ENCODE peak calls at places on chromosomes 11 and 22, in seven cellular contexts. Z is fibroblast of mammary gland, P is lower leg skin, N is BJ, M is neural crest cell, H is fibroblast of pulmonary artery, L is lung. R is an unnamed sample.

GRCh38 chr11:132028380-132029240 is 658.2 kb downstream of the NTM start:
- DNase-seq in Z (peak), P (no peak), N (no peak), M (peak), H (peak), L (no peak), R (no peak)

GRCh38 chr11:75547617-75548054 is 14.4 kb upstream of the SERPINH1 start:
- DNase-seq in Z (peak), P (peak), N (no peak), M (peak), H (peak), L (peak), R (no peak)

GRCh38 chr22:35542972-35543516 is 2.4 kb downstream of the RASD2 start:
- DNase-seq in Z (no peak), P (no peak), N (no peak), M (no peak), H (no peak), L (no peak), R (no peak)

GRCh38 chr11:37390566-37390965 is 792.5 kb upstream of the RAG2 start:
- DNase-seq in Z (no peak), P (no peak), N (no peak), M (no peak), H (no peak), L (no peak), R (no peak)

GRCh38 chr11:106278391-106278790 is 200.9 kb downstream of the AASDHPPT start:
- DNase-seq in Z (peak), P (no peak), N (no peak), M (no peak), H (peak), L (no peak), R (no peak)

GRCh38 chr11:73259406-73260126 is 12.6 kb upstream of the P2RY6 start:
- DNase-seq in Z (no peak), P (peak), N (no peak), M (no peak), H (no peak), L (no peak), R (no peak)

GRCh38 chr11:22337571-22338464 is at the start of gene SLC17A6:
- DNase-seq in Z (peak), P (no peak), N (no peak), M (peak), H (peak), L (no peak), R (no peak)

GRCh38 chr11:99418927-99419707 is 398.4 kb downstream of the CNTN5 start:
- DNase-seq in Z (no peak), P (no peak), N (no peak), M (no peak), H (no peak), L (no peak), R (no peak)

GRCh38 chr22:19722915-19723164 is 499 bp upstream of the GP1BB start:
- DNase-seq in Z (no peak), P (no peak), N (no peak), M (no peak), H (no peak), L (no peak), R (no peak)

GRCh38 chr11:69559181-69559580 is 77.7 kb downstream of the LINC01488 start:
- DNase-seq in Z (no peak), P (peak), N (no peak), M (no peak), H (no peak), L (no peak), R (no peak)

GRCh38 chr11:103055174-103055890 is 36.6 kb downstream of the DCUN1D5 start:
- DNase-seq in Z (peak), P (no peak), N (no peak), M (no peak), H (peak), L (no peak), R (no peak)

GRCh38 chr11:10029386-10030121 is 264.5 kb downstream of the SBF2 start:
- DNase-seq in Z (no peak), P (no peak), N (no peak), M (no peak), H (no peak), L (no peak), R (no peak)

GRCh38 chr11:109203176-109203575 is 218.8 kb upstream of the C11orf87 start:
- DNase-seq in Z (no peak), P (no peak), N (no peak), M (no peak), H (no peak), L (no peak), R (no peak)

GRCh38 chr11:111602865-111603632 is 800 bp downstream of the SIK2 start:
- DNase-seq in Z (peak), P (no peak), N (no peak), M (peak), H (peak), L (no peak), R (no peak)

GRCh38 chr11:68961245-68961644 is 19.5 kb downstream of the MRGPRD start:
- DNase-seq in Z (no peak), P (no peak), N (no peak), M (no peak), H (no peak), L (no peak), R (no peak)

GRCh38 chr11:77191823-77192495 is 63.9 kb downstream of the MYO7A start:
- DNase-seq in Z (peak), P (no peak), N (no peak), M (peak), H (peak), L (peak), R (no peak)

GRCh38 chr11:60914620-60915249 is 777 bp downstream of the TMEM109 start:
- DNase-seq in Z (peak), P (no peak), N (no peak), M (peak), H (peak), L (no peak), R (no peak)

GRCh38 chr11:125239585-125240331 is 75.2 kb downstream of the PKNOX2 start:
- DNase-seq in Z (no peak), P (no peak), N (no peak), M (no peak), H (no peak), L (no peak), R (no peak)

GRCh38 chr11:118939948-118940598 is 14.3 kb upstream of the BCL9L start:
- DNase-seq in Z (no peak), P (no peak), N (no peak), M (no peak), H (peak), L (no peak), R (no peak)

GRCh38 chr11:113289341-113290187 is 24.8 kb upstream of the TTC12 start:
- DNase-seq in Z (peak), P (no peak), N (no peak), M (peak), H (peak), L (peak), R (no peak)
- TF ChIP-seq CTCF in Z (peak), P (peak), N (peak), M (peak), H (peak), L (peak), R (peak)

GRCh38 chr22:28736296-28737155 is 5.1 kb downstream of the CHEK2 start:
- DNase-seq in Z (no peak), P (no peak), N (no peak), M (no peak), H (no peak), L (no peak), R (no peak)

GRCh38 chr22:28743852-28744251 is 2.0 kb downstream of the HSCB start:
- DNase-seq in Z (no peak), P (no peak), N (no peak), M (no peak), H (no peak), L (no peak), R (no peak)

GRCh38 chr22:28741200-28741757 is 341 bp downstream of the CHEK2 start:
- DNase-seq in Z (no peak), P (no peak), N (no peak), M (no peak), H (no peak), L (no peak), R (no peak)

GRCh38 chr22:28742562-28742962 is 723 bp downstream of the HSCB start:
- DNase-seq in Z (no peak), P (no peak), N (no peak), M (no peak), H (no peak), L (no peak), R (no peak)

DNA sequence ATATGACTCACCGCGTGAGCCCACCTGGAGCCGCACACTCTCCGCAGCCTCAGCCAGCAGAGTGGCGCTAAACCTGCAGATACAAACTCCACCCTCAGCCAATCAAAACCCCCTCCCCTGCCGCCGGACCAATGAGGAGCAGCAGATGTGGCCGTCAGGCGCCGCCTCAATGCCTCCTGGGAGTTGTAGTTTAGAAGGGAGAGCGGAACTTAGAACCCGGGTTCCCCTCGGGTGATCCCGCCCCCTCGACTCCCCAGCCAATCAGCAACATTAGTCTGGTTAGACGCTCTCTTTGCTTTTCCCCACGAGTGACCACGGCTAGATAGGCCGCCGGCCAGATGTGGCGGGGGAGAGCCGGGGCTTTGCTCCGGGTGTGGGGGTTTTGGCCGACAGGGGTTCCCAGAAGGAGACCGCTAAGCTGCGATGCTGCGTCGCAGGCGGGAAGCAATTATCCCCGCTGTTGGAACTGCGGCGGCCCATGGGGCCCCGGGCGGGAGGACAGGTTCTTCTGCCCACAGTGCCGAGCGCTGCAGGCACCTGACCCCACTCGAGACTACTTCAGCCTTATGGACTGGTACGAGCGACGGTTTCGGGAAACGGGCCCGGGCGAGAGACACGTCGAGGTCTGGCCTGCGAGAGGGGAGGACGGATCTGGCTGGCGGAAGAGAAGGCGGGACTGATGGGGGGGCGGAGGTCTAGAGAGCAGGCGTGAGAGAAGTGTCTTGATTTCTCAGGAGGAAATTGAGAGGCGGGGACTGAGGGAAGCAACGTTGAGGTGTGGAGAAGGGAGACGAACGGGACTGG is at the start of the genes CHEK2 and HSCB:
- DNase-seq in Z (peak), P (peak), N (peak), M (peak), H (peak), L (peak), R (peak)
- TF ChIP-seq CTCF in Z (peak), P (no peak), N (peak), M (no peak), H (no peak), L (no peak), R (peak)

GRCh38 chr11:29022676-29023075 is 914.5 kb downstream of the METTL15 start:
- DNase-seq in Z (no peak), P (no peak), N (no peak), M (no peak), H (no peak), L (no peak), R (no peak)

GRCh38 chr11:29017941-29018340 is 909.8 kb downstream of the METTL15 start:
- DNase-seq in Z (no peak), P (no peak), N (no peak), M (no peak), H (no peak), L (no peak), R (no peak)

GRCh38 chr11:29024386-29024785 is 916.2 kb downstream of the METTL15 start:
- DNase-seq in Z (peak), P (no peak), N (no peak), M (no peak), H (no peak), L (no peak), R (no peak)

GRCh38 chr11:29019960-29020683 is 911.9 kb downstream of the METTL15 start:
- DNase-seq in Z (peak), P (no peak), N (no peak), M (peak), H (peak), L (no peak), R (no peak)

DNA sequence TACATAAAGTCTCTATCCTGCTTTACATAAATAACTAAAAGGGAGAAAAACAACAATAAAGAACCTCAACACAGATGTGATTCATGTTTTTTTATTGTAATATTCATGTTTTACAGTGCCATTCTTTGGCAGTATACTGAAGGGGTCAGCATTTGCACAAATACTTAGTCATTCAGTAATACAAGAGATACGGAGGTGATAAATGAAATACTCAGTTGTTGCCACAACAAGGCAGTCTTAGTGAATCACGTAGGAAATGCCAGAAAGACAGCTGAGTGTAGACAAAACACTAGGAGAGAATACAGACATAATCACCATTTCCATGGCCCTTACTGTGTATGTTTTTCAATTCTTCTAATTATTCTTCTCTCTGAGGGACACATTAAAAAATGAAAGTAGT is 910.4 kb downstream of the METTL15 start:
- DNase-seq in Z (peak), P (no peak), N (peak), M (no peak), H (peak), L (no peak), R (peak)
- TF ChIP-seq CTCF in Z (no peak), P (no peak), N (no peak), M (no peak), H (peak), L (no peak), R (no peak)

GRCh38 chr11:24240496-24240895 is 256.4 kb upstream of the LUZP2 start:
- DNase-seq in Z (no peak), P (no peak), N (no peak), M (no peak), H (no peak), L (no peak), R (no peak)

GRCh38 chr11:24239016-24239720 is 257.7 kb upstream of the LUZP2 start:
- DNase-seq in Z (peak), P (no peak), N (peak), M (no peak), H (peak), L (no peak), R (peak)

GRCh38 chr11:24239930-24240329 is 256.9 kb upstream of the LUZP2 start:
- DNase-seq in Z (no peak), P (no peak), N (no peak), M (no peak), H (no peak), L (no peak), R (no peak)

GRCh38 chr11:24233041-24233440 is 263.8 kb upstream of the LUZP2 start:
- DNase-seq in Z (no peak), P (no peak), N (no peak), M (no peak), H (no peak), L (no peak), R (no peak)

GRCh38 chr11:24234822-24235508 is 261.9 kb upstream of the LUZP2 start:
- DNase-seq in Z (peak), P (no peak), N (no peak), M (no peak), H (peak), L (peak), R (no peak)
- TF ChIP-seq CTCF in Z (no peak), P (no peak), N (no peak), M (no peak), H (peak), L (no peak), R (peak)

GRCh38 chr22:21020802-21021429 is 6.0 kb downstream of the P2RX6 start:
- DNase-seq in Z (no peak), P (no peak), N (no peak), M (no peak), H (no peak), L (no peak), R (no peak)
- TF ChIP-seq CTCF in Z (peak), P (no peak), N (peak), M (peak), H (peak), L (no peak), R (peak)

DNA sequence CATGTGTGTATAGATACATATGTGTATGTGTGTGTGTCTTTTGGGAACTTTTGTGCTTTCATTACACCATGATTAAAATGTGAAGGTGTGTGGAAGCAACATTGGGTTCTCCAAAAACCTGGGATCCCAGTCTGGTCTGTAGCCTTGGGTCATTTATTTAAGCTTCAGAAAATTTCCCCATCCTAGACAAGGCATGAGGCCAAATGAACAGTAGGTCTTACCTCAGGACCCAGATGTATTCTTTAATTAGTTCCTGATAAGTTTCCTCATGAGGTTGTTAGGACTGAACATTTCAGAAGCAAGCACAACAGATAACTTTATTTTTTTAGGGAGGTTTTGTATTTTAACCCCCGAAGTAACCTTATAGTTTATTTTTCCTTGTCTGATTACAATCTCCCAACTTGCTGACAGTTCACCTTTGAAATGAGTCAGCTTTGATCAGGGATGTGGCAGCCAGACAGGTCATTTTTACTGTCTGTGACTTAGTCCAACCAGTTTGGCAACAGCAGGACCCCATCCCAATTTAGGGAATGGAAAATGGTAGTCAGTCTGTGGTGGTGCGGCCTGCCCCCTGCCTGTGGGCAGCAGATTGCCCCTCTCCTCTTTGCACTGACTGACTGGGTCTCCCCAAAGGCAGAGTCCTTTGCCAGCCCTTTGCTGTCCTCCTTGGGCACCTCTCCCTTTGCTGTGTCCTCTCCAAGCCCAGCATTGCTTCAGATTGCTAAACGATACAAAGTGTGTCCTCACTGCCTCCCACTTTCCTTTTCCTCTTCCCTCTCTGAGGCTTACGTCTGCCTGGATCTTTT is 88.3 kb downstream of the NAV2 start:
- DNase-seq in Z (peak), P (no peak), N (no peak), M (no peak), H (no peak), L (no peak), R (no peak)
- TF ChIP-seq CTCF in Z (peak), P (no peak), N (peak), M (peak), H (peak), L (no peak), R (no peak)

GRCh38 chr22:44311855-44312170 is 938 bp downstream of the SHISAL1 start:
- DNase-seq in Z (peak), P (no peak), N (peak), M (no peak), H (peak), L (no peak), R (peak)

GRCh38 chr22:44312766-44313165 is at the start of gene SHISAL1:
- DNase-seq in Z (peak), P (no peak), N (no peak), M (no peak), H (peak), L (no peak), R (no peak)

GRCh38 chr22:44309137-44309536 is 3.6 kb downstream of the SHISAL1 start:
- DNase-seq in Z (peak), P (peak), N (peak), M (no peak), H (peak), L (peak), R (peak)

GRCh38 chr22:44309647-44310046 is 3.1 kb downstream of the SHISAL1 start:
- DNase-seq in Z (peak), P (no peak), N (no peak), M (no peak), H (peak), L (no peak), R (no peak)

GRCh38 chr22:44311104-44311854 is 1.5 kb downstream of the SHISAL1 start:
- DNase-seq in Z (no peak), P (no peak), N (no peak), M (no peak), H (no peak), L (no peak), R (no peak)
- TF ChIP-seq CTCF in Z (no peak), P (no peak), N (peak), M (no peak), H (no peak), L (no peak), R (no peak)

GRCh38 chr11:42171046-42171445 is 711.6 kb upstream of the LRRC4C start:
- DNase-seq in Z (no peak), P (no peak), N (no peak), M (no peak), H (peak), L (no peak), R (no peak)
- TF ChIP-seq CTCF in Z (no peak), P (no peak), N (no peak), M (no peak), H (no peak), L (no peak), R (no peak)

DNA sequence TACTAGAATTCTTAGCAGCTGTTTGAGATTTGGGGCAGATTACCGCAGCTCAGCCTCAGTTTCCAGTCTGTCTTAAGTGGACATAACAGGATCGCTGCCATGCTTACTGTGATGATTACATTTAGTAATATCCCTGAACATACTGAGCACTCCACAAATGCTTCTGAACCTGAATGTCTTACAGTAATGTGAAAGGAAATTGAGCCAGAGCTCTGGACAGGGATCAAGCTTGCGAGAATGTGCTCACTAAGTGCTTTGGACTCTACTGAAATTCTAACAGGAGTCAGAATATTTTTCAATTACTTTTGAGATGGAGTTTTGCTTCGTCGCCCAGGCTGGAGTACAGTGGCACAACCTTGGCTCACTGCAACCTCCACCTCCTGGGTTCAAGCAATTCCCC is 118.6 kb upstream of the RASSF10 start:
- DNase-seq in Z (no peak), P (no peak), N (no peak), M (no peak), H (peak), L (no peak), R (no peak)
- TF ChIP-seq CTCF in Z (no peak), P (no peak), N (no peak), M (no peak), H (no peak), L (no peak), R (no peak)

R was measured in AG04449.